ENCODE peak calls at places on chromosome X, in five cellular contexts. Z, K, J, L and M are unnamed samples. For H3K9me3, the result is how much of the 10 kb centered on the place peaks cover.

GRCh38 chrX:123504047-123504446 is 228.8 kb downstream of the THOC2 start:
- DNase-seq in Z (no peak), K (no peak), J (no peak), L (no peak), M (no peak)

GRCh38 chrX:40156472-40157227 is 58.9 kb upstream of the BCOR start:
- DNase-seq in Z (no peak), K (no peak), J (no peak), L (no peak), M (no peak)

GRCh38 chrX:13338985-13339384 is 19.1 kb upstream of the ATXN3L start:
- DNase-seq in Z (no peak), K (no peak), J (no peak), L (no peak), M (no peak)

GRCh38 chrX:80812176-80812575 is 2.5 kb upstream of the BRWD3 start:
- DNase-seq in Z (no peak), K (no peak), J (no peak), L (no peak), M (peak)

GRCh38 chrX:150429577-150429976 is 66.5 kb downstream of the MAMLD1 start:
- DNase-seq in Z (no peak), K (no peak), J (no peak), L (no peak), M (no peak)

GRCh38 chrX:106933538-106933961 is 13.3 kb downstream of the CLDN2 start:
- DNase-seq in Z (peak), K (no peak), J (no peak), L (peak), M (no peak)

GRCh38 chrX:87397103-87397886 is 120.3 kb upstream of the KLHL4 start:
- DNase-seq in Z (no peak), K (no peak), J (no peak), L (no peak), M (no peak)

GRCh38 chrX:447052-447451 is 60.3 kb upstream of the PPP2R3B start:
- DNase-seq in Z (no peak), K (no peak), J (peak), L (no peak), M (peak)

GRCh38 chrX:154114652-154115051 is 17.1 kb upstream of the MECP2 start:
- DNase-seq in Z (no peak), K (no peak), J (no peak), L (no peak), M (no peak)

DNA sequence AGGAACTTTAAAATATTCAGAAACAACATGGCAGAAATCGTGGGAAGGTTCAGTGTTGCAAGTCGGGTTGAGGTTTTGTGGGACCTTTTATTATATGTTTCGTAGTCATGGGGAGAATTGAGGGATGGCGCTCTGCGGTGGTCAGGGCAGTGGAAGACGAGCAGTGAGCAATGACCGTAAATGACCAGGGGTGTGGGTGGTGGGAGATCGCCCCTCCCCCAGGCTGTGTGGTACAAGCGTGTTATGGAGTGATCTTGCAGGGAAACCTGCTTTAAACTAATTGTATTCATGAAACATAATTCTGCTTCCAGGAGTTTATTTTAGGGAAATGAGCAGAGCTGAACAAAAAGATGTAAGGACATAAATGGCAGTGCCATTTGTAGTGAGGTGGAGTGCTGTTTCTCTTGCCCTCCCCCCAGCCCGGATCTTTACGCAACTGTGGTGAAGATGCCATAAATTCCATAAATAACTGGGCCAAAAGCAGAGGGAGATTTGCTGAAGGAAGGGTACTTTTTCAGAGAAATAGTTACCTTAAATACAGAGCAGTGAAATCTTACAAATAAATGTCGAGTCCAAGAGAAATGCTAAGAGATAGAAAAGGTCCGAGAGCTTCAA is 20.2 kb downstream of the GYG2 start:
- DNase-seq in Z (no peak), K (no peak), J (no peak), L (no peak), M (no peak)
- TF ChIP-seq CTCF in Z (no peak), K (no peak), J (no peak), L (no peak), M (no peak)

DNA sequence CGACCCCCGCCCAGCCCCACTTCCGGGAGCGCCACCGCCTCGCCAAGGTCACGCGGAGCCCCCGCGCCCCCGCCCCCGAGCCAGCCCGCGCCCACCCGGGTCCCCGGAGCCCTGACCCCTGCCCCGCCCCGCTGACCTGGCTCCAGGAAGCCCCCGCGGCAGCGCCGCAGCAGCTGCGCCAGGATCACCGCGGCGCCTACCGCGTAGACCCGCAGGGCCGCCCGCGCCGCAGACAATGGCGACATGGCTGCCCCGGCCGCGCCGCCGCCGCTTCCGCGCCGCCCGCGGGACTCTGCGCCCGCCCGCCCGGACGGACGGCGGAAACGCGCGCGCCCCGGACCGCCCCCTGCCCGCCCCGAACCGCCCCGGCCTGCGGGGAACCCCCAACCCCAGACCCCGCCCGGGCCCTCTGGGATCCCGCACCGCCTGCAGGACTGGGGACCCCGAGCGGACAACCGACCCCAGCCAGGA is at the start of the genes DHRSX and ZBED1:
- DNase-seq in Z (no peak), K (no peak), J (no peak), L (peak), M (peak)
- TF ChIP-seq POLR2A in Z (peak), K (peak), J (no peak), L (no peak), M (no peak)

GRCh38 chrX:148265829-148266228 is 234.6 kb upstream of the AFF2 start:
- DNase-seq in Z (no peak), K (no peak), J (no peak), L (no peak), M (no peak)
- H3K9me3 ChIP-seq in Z (under half), K (under half), J (under half), L (under half), M (under half)

DNA sequence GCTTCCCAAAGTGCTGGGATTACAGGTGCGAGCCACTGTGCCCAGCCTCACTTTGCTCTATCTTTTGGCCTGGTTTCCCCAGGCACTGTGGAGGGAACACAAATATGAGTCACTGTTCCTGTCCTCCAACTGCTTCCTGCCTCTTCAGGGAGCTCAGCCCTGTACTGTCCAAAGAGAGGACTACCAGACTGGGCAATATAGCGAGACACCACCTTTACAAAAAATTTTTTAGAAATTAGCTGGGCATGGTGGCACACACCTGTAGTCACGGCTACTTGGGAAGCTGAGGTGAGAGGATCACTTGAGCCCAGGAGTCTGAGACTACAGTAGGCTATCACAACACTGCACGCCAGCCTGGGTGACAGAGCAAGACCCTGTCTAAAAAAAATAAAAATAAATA is 16.9 kb upstream of the WAS start:
- DNase-seq in Z (no peak), K (no peak), J (no peak), L (no peak), M (peak)
- TF ChIP-seq CTCF in Z (no peak), K (no peak), J (no peak), L (no peak), M (no peak)